ENCODE peak calls at places on chromosomes 13 and 19, in nine cellular contexts. One of them, this sample, is unnamed.
A peak's percentile ranks its signal among the peaks of the same experiment; 100 is the strongest.

GRCh38 chr13:25352230-25352629 is 19.5 kb upstream of the ATP8A2 start:
- DNase-seq in effector memory CD4-positive, alpha-beta T cell: no peak
- DNase-seq in GM23248: no peak
- DNase-seq in stomach: no peak
- DNase-seq in CD8-positive, alpha-beta memory T cell: no peak
- DNase-seq in mammary epithelial cell: no peak
- DNase-seq in tibial nerve: no peak
- DNase-seq in PC-3: no peak
- DNase-seq in body of pancreas: no peak
- DNase-seq in this sample: no peak

GRCh38 chr13:63124863-63125262 is 1709.2 kb upstream of the PCDH20 start:
- DNase-seq in effector memory CD4-positive, alpha-beta T cell: no peak
- DNase-seq in GM23248: peak; percentile 37
- DNase-seq in stomach: no peak
- DNase-seq in CD8-positive, alpha-beta memory T cell: no peak
- DNase-seq in mammary epithelial cell: no peak
- DNase-seq in tibial nerve: no peak
- DNase-seq in PC-3: peak; percentile 36
- DNase-seq in body of pancreas: no peak
- DNase-seq in this sample: no peak

GRCh38 chr19:16588089-16588823 is 16.0 kb upstream of the SLC35E1 start:
- DNase-seq in effector memory CD4-positive, alpha-beta T cell: peak; percentile 69
- DNase-seq in GM23248: no peak
- DNase-seq in stomach: no peak
- DNase-seq in CD8-positive, alpha-beta memory T cell: peak; percentile 53
- DNase-seq in mammary epithelial cell: peak; percentile 19
- DNase-seq in tibial nerve: no peak
- DNase-seq in PC-3: no peak
- DNase-seq in body of pancreas: peak; percentile 81
- DNase-seq in this sample: peak; percentile 59

GRCh38 chr13:106449096-106449495 is 86.4 kb downstream of the EFNB2 start:
- DNase-seq in effector memory CD4-positive, alpha-beta T cell: no peak
- DNase-seq in GM23248: no peak
- DNase-seq in stomach: no peak
- DNase-seq in CD8-positive, alpha-beta memory T cell: no peak
- DNase-seq in mammary epithelial cell: no peak
- DNase-seq in tibial nerve: no peak
- DNase-seq in PC-3: no peak
- DNase-seq in body of pancreas: no peak
- DNase-seq in this sample: no peak

GRCh38 chr19:16873603-16874002 is 15.2 kb upstream of the F2RL3 start:
- DNase-seq in effector memory CD4-positive, alpha-beta T cell: no peak
- DNase-seq in GM23248: no peak
- DNase-seq in stomach: no peak
- DNase-seq in CD8-positive, alpha-beta memory T cell: no peak
- DNase-seq in mammary epithelial cell: no peak
- DNase-seq in tibial nerve: no peak
- DNase-seq in PC-3: no peak
- DNase-seq in body of pancreas: no peak
- DNase-seq in this sample: no peak

GRCh38 chr19:6071103-6071485 is 39.2 kb downstream of the RFX2 start:
- DNase-seq in effector memory CD4-positive, alpha-beta T cell: no peak
- DNase-seq in GM23248: peak; percentile 91
- DNase-seq in stomach: no peak
- DNase-seq in CD8-positive, alpha-beta memory T cell: no peak
- DNase-seq in mammary epithelial cell: no peak
- DNase-seq in tibial nerve: no peak
- DNase-seq in PC-3: peak; percentile 15
- DNase-seq in body of pancreas: no peak
- DNase-seq in this sample: no peak

GRCh38 chr13:87792878-87793277 is 121.7 kb downstream of the SLITRK5 start:
- DNase-seq in effector memory CD4-positive, alpha-beta T cell: no peak
- DNase-seq in GM23248: no peak
- DNase-seq in stomach: no peak
- DNase-seq in CD8-positive, alpha-beta memory T cell: no peak
- DNase-seq in mammary epithelial cell: no peak
- DNase-seq in tibial nerve: no peak
- DNase-seq in PC-3: no peak
- DNase-seq in body of pancreas: no peak
- DNase-seq in this sample: no peak

GRCh38 chr13:101204270-101205011 is 211.9 kb downstream of the NALCN start:
- DNase-seq in effector memory CD4-positive, alpha-beta T cell: no peak
- DNase-seq in GM23248: peak; percentile 29
- DNase-seq in stomach: no peak
- DNase-seq in CD8-positive, alpha-beta memory T cell: no peak
- DNase-seq in mammary epithelial cell: no peak
- DNase-seq in tibial nerve: no peak
- DNase-seq in PC-3: no peak
- DNase-seq in body of pancreas: no peak
- DNase-seq in this sample: no peak

GRCh38 chr13:26718872-26719271 is 41.7 kb downstream of the GPR12 start:
- DNase-seq in effector memory CD4-positive, alpha-beta T cell: no peak
- DNase-seq in GM23248: no peak
- DNase-seq in stomach: no peak
- DNase-seq in CD8-positive, alpha-beta memory T cell: no peak
- DNase-seq in mammary epithelial cell: no peak
- DNase-seq in tibial nerve: no peak
- DNase-seq in PC-3: no peak
- DNase-seq in body of pancreas: no peak
- DNase-seq in this sample: no peak

GRCh38 chr19:37362733-37363132 is 8.2 kb upstream of the ZNF527 start:
- DNase-seq in effector memory CD4-positive, alpha-beta T cell: no peak
- DNase-seq in GM23248: peak; percentile 11
- DNase-seq in stomach: no peak
- DNase-seq in CD8-positive, alpha-beta memory T cell: no peak
- DNase-seq in mammary epithelial cell: no peak
- DNase-seq in tibial nerve: no peak
- DNase-seq in PC-3: no peak
- DNase-seq in body of pancreas: no peak
- DNase-seq in this sample: no peak

GRCh38 chr13:80131204-80131603 is 209.7 kb downstream of the SPRY2 start:
- DNase-seq in effector memory CD4-positive, alpha-beta T cell: no peak
- DNase-seq in GM23248: peak; percentile 80
- DNase-seq in stomach: peak; percentile 73
- DNase-seq in CD8-positive, alpha-beta memory T cell: no peak
- DNase-seq in mammary epithelial cell: peak; percentile 12
- DNase-seq in tibial nerve: peak; percentile 43
- DNase-seq in PC-3: peak; percentile 47
- DNase-seq in body of pancreas: peak; percentile 73
- DNase-seq in this sample: no peak

GRCh38 chr19:3656073-3656746 is 29.6 kb upstream of the CACTIN start:
- DNase-seq in effector memory CD4-positive, alpha-beta T cell: no peak
- DNase-seq in GM23248: peak; percentile 36
- DNase-seq in stomach: no peak
- DNase-seq in CD8-positive, alpha-beta memory T cell: no peak
- DNase-seq in mammary epithelial cell: no peak
- DNase-seq in tibial nerve: no peak
- DNase-seq in PC-3: peak; percentile 2
- DNase-seq in body of pancreas: no peak
- DNase-seq in this sample: no peak

GRCh38 chr13:114320065-114320464 is 5.8 kb downstream of the CHAMP1 start:
- DNase-seq in effector memory CD4-positive, alpha-beta T cell: no peak
- DNase-seq in GM23248: peak; percentile 24
- DNase-seq in stomach: no peak
- DNase-seq in CD8-positive, alpha-beta memory T cell: no peak
- DNase-seq in mammary epithelial cell: no peak
- DNase-seq in tibial nerve: no peak
- DNase-seq in PC-3: no peak
- DNase-seq in body of pancreas: no peak
- DNase-seq in this sample: no peak
- H3K4me1 ChIP-seq in effector memory CD4-positive, alpha-beta T cell: peaks cover 6% of the 10 kb centered on the region
- H3K4me1 ChIP-seq in GM23248: peaks cover 43% of the 10 kb centered on the region
- H3K4me1 ChIP-seq in stomach: peaks cover 57% of the 10 kb centered on the region
- H3K4me1 ChIP-seq in CD8-positive, alpha-beta memory T cell: no peaks in the 10 kb centered on the region
- H3K4me1 ChIP-seq in mammary epithelial cell: peaks cover 8% of the 10 kb centered on the region
- H3K4me1 ChIP-seq in tibial nerve: no peaks in the 10 kb centered on the region
- H3K4me1 ChIP-seq in PC-3: peaks cover 26% of the 10 kb centered on the region
- H3K4me1 ChIP-seq in body of pancreas: peaks cover 48% of the 10 kb centered on the region
- H3K4me1 ChIP-seq in this sample: peaks cover 8% of the 10 kb centered on the region

DNA sequence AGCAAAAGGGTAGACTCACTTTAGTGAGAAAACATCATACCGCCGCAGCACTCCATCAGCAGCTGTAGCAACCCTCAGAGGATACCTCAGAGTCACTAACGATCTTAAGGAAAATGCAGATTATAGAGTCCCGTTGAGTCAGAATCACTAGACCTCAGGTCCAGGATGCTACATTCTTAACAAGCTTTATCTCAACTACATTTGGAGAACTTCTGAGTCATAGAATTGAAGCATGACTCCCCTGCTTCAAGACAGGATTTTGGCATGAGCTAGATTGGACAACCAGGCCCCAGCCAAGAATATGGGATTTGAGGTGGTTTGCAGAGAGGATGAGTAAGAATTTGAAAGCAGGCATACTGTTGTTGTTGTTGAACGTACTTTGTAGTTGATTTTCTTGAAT is 118.9 kb upstream of the UBL3 start:
- DNase-seq in effector memory CD4-positive, alpha-beta T cell: no peak
- DNase-seq in GM23248: peak; percentile 93
- DNase-seq in stomach: no peak
- DNase-seq in CD8-positive, alpha-beta memory T cell: no peak
- DNase-seq in mammary epithelial cell: peak; percentile 10
- DNase-seq in tibial nerve: no peak
- DNase-seq in PC-3: peak; percentile 74
- DNase-seq in body of pancreas: no peak
- DNase-seq in this sample: no peak
- H3K9me3 ChIP-seq in effector memory CD4-positive, alpha-beta T cell: no peaks in the 10 kb centered on the region
- H3K9me3 ChIP-seq in GM23248: no peaks in the 10 kb centered on the region
- H3K9me3 ChIP-seq in stomach: no peaks in the 10 kb centered on the region
- H3K9me3 ChIP-seq in CD8-positive, alpha-beta memory T cell: no peaks in the 10 kb centered on the region
- H3K9me3 ChIP-seq in mammary epithelial cell: no peaks in the 10 kb centered on the region
- H3K9me3 ChIP-seq in tibial nerve: peaks cover 5% of the 10 kb centered on the region
- H3K9me3 ChIP-seq in PC-3: no peaks in the 10 kb centered on the region
- H3K9me3 ChIP-seq in body of pancreas: no peaks in the 10 kb centered on the region
- H3K9me3 ChIP-seq in this sample: no peaks in the 10 kb centered on the region

DNA sequence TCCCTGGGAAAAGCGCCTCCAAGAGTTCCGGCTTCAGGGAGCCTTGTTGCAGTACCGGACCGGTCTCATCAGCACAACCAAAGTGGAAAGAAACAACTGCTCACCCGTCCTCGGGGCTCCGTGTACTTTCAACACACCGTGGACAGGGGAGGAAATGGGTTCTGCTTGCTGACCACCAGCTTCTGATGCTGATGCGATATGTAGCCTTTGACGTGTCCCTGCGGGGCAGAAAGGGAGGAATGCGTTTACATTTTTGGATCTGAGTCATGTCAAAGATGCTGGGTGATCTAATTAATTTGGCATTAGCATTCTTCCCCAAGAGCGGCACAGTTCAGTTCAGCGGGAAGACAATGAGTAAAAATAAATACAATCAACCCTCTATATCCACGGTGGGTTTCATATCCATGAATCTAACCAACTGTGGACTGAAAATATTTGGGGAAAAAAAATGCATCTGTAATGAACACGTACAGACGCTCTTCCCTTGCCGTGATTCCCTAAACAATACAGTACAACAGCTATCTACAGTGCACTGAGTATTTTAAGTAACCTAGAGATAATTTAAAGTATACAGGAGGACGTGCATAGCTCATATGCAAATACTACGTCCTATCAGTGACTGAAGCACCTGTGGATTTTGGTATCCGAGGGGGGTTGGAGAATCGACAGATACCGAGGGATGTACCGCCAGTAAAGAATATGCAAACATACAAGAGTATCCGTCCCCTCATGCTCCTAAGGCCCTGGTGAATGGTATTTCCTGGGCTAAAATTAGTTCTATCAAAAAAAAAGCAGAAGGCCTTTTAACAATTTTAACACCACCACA is 19.8 kb downstream of the PROZ start:
- DNase-seq in effector memory CD4-positive, alpha-beta T cell: no peak
- DNase-seq in GM23248: peak; percentile 85
- DNase-seq in stomach: no peak
- DNase-seq in CD8-positive, alpha-beta memory T cell: no peak
- DNase-seq in mammary epithelial cell: peak; percentile 51
- DNase-seq in tibial nerve: no peak
- DNase-seq in PC-3: peak; percentile 79
- DNase-seq in body of pancreas: no peak
- DNase-seq in this sample: no peak
- H3K4me1 ChIP-seq in effector memory CD4-positive, alpha-beta T cell: peaks cover 12% of the 10 kb centered on the region
- H3K4me1 ChIP-seq in GM23248: peaks cover 19% of the 10 kb centered on the region
- H3K4me1 ChIP-seq in stomach: no peaks in the 10 kb centered on the region
- H3K4me1 ChIP-seq in CD8-positive, alpha-beta memory T cell: peaks cover 57% of the 10 kb centered on the region
- H3K4me1 ChIP-seq in mammary epithelial cell: no peaks in the 10 kb centered on the region
- H3K4me1 ChIP-seq in tibial nerve: no peaks in the 10 kb centered on the region
- H3K4me1 ChIP-seq in PC-3: peaks cover 18% of the 10 kb centered on the region
- H3K4me1 ChIP-seq in body of pancreas: no peaks in the 10 kb centered on the region
- H3K4me1 ChIP-seq in this sample: peaks cover 54% of the 10 kb centered on the region

GRCh38 chr19:9751449-9751848 is 17.1 kb downstream of the ZNF846 start:
- DNase-seq in effector memory CD4-positive, alpha-beta T cell: no peak
- DNase-seq in GM23248: no peak
- DNase-seq in stomach: no peak
- DNase-seq in CD8-positive, alpha-beta memory T cell: no peak
- DNase-seq in mammary epithelial cell: no peak
- DNase-seq in tibial nerve: no peak
- DNase-seq in PC-3: no peak
- DNase-seq in body of pancreas: no peak
- DNase-seq in this sample: no peak
- H3K9me3 ChIP-seq in effector memory CD4-positive, alpha-beta T cell: peaks cover 10% of the 10 kb centered on the region
- H3K9me3 ChIP-seq in GM23248: no peaks in the 10 kb centered on the region
- H3K9me3 ChIP-seq in stomach: peaks cover 75% of the 10 kb centered on the region
- H3K9me3 ChIP-seq in CD8-positive, alpha-beta memory T cell: peaks cover 10% of the 10 kb centered on the region
- H3K9me3 ChIP-seq in mammary epithelial cell: peaks cover 34% of the 10 kb centered on the region
- H3K9me3 ChIP-seq in tibial nerve: peaks cover 86% of the 10 kb centered on the region
- H3K9me3 ChIP-seq in PC-3: peaks cover 10% of the 10 kb centered on the region
- H3K9me3 ChIP-seq in body of pancreas: peaks cover 19% of the 10 kb centered on the region
- H3K9me3 ChIP-seq in this sample: peaks cover 28% of the 10 kb centered on the region

This sample was measured in naive thymus-derived CD4-positive, alpha-beta T cell.